ENCODE peak calls at places on chromosome 18, in seven cellular contexts. One of them, this sample, is unnamed.

GRCh38 chr18:66749030-66749429 is 145.1 kb upstream of the CDH19 start:
- ATAC-seq in activated naive CD8-positive, alpha-beta T cell treated with anti-CD3 and anti-CD28 coated beads, Interleukin-2, amount 50 U/mL, for 24 hours: no peak
- ATAC-seq in left ventricle myocardium superior: peak; percentile 56
- ATAC-seq in activated T-helper 17 cell treated with anti-CD3 and anti-CD28 coated beads, Interleukin-2, amount 50 U/mL, for 72 hours: no peak
- ATAC-seq in left lung: peak; percentile 68
- ATAC-seq in activated CD4-positive, alpha-beta T cell treated with anti-CD3 and anti-CD28 coated beads for 36 hours: no peak
- ATAC-seq in activated CD8-positive, alpha-beta T cell treated with anti-CD3 and anti-CD28 coated beads, Interleukin-2, amount 10 ng/mL, durations not matched to agents 7 days and 5 days: no peak
- ATAC-seq in this sample: no peak

GRCh38 chr18:48942554-48943261 is 8.1 kb downstream of the SMAD7 start:
- ATAC-seq in activated naive CD8-positive, alpha-beta T cell treated with anti-CD3 and anti-CD28 coated beads, Interleukin-2, amount 50 U/mL, for 24 hours: no peak
- ATAC-seq in left ventricle myocardium superior: no peak
- ATAC-seq in activated T-helper 17 cell treated with anti-CD3 and anti-CD28 coated beads, Interleukin-2, amount 50 U/mL, for 72 hours: no peak
- ATAC-seq in left lung: peak; percentile 29
- ATAC-seq in activated CD4-positive, alpha-beta T cell treated with anti-CD3 and anti-CD28 coated beads for 36 hours: no peak
- ATAC-seq in activated CD8-positive, alpha-beta T cell treated with anti-CD3 and anti-CD28 coated beads, Interleukin-2, amount 10 ng/mL, durations not matched to agents 7 days and 5 days: no peak
- ATAC-seq in this sample: no peak

GRCh38 chr18:47560693-47561092 is 309.2 kb upstream of the SKOR2 start:
- ATAC-seq in activated naive CD8-positive, alpha-beta T cell treated with anti-CD3 and anti-CD28 coated beads, Interleukin-2, amount 50 U/mL, for 24 hours: no peak
- ATAC-seq in left ventricle myocardium superior: no peak
- ATAC-seq in activated T-helper 17 cell treated with anti-CD3 and anti-CD28 coated beads, Interleukin-2, amount 50 U/mL, for 72 hours: no peak
- ATAC-seq in left lung: no peak
- ATAC-seq in activated CD4-positive, alpha-beta T cell treated with anti-CD3 and anti-CD28 coated beads for 36 hours: no peak
- ATAC-seq in activated CD8-positive, alpha-beta T cell treated with anti-CD3 and anti-CD28 coated beads, Interleukin-2, amount 10 ng/mL, durations not matched to agents 7 days and 5 days: no peak
- ATAC-seq in this sample: no peak

GRCh38 chr18:11532758-11533512 is 76.5 kb upstream of the SLC35G4 start:
- ATAC-seq in activated naive CD8-positive, alpha-beta T cell treated with anti-CD3 and anti-CD28 coated beads, Interleukin-2, amount 50 U/mL, for 24 hours: no peak
- ATAC-seq in left ventricle myocardium superior: no peak
- ATAC-seq in activated T-helper 17 cell treated with anti-CD3 and anti-CD28 coated beads, Interleukin-2, amount 50 U/mL, for 72 hours: no peak
- ATAC-seq in left lung: no peak
- ATAC-seq in activated CD4-positive, alpha-beta T cell treated with anti-CD3 and anti-CD28 coated beads for 36 hours: no peak
- ATAC-seq in activated CD8-positive, alpha-beta T cell treated with anti-CD3 and anti-CD28 coated beads, Interleukin-2, amount 10 ng/mL, durations not matched to agents 7 days and 5 days: no peak
- ATAC-seq in this sample: no peak

GRCh38 chr18:457120-457519 is 43.4 kb downstream of the COLEC12 start:
- ATAC-seq in activated naive CD8-positive, alpha-beta T cell treated with anti-CD3 and anti-CD28 coated beads, Interleukin-2, amount 50 U/mL, for 24 hours: no peak
- ATAC-seq in left ventricle myocardium superior: peak; percentile 90
- ATAC-seq in activated T-helper 17 cell treated with anti-CD3 and anti-CD28 coated beads, Interleukin-2, amount 50 U/mL, for 72 hours: no peak
- ATAC-seq in left lung: peak; percentile 74
- ATAC-seq in activated CD4-positive, alpha-beta T cell treated with anti-CD3 and anti-CD28 coated beads for 36 hours: no peak
- ATAC-seq in activated CD8-positive, alpha-beta T cell treated with anti-CD3 and anti-CD28 coated beads, Interleukin-2, amount 10 ng/mL, durations not matched to agents 7 days and 5 days: no peak
- ATAC-seq in this sample: no peak

GRCh38 chr18:63073481-63073880 is 246.1 kb downstream of the BCL2 start:
- ATAC-seq in activated naive CD8-positive, alpha-beta T cell treated with anti-CD3 and anti-CD28 coated beads, Interleukin-2, amount 50 U/mL, for 24 hours: no peak
- ATAC-seq in left ventricle myocardium superior: no peak
- ATAC-seq in activated T-helper 17 cell treated with anti-CD3 and anti-CD28 coated beads, Interleukin-2, amount 50 U/mL, for 72 hours: no peak
- ATAC-seq in left lung: no peak
- ATAC-seq in activated CD4-positive, alpha-beta T cell treated with anti-CD3 and anti-CD28 coated beads for 36 hours: peak; percentile 54
- ATAC-seq in activated CD8-positive, alpha-beta T cell treated with anti-CD3 and anti-CD28 coated beads, Interleukin-2, amount 10 ng/mL, durations not matched to agents 7 days and 5 days: no peak
- ATAC-seq in this sample: no peak

GRCh38 chr18:58146099-58146498 is 102.1 kb downstream of the NEDD4L start:
- ATAC-seq in activated naive CD8-positive, alpha-beta T cell treated with anti-CD3 and anti-CD28 coated beads, Interleukin-2, amount 50 U/mL, for 24 hours: no peak
- ATAC-seq in left ventricle myocardium superior: no peak
- ATAC-seq in activated T-helper 17 cell treated with anti-CD3 and anti-CD28 coated beads, Interleukin-2, amount 50 U/mL, for 72 hours: no peak
- ATAC-seq in left lung: no peak
- ATAC-seq in activated CD4-positive, alpha-beta T cell treated with anti-CD3 and anti-CD28 coated beads for 36 hours: no peak
- ATAC-seq in activated CD8-positive, alpha-beta T cell treated with anti-CD3 and anti-CD28 coated beads, Interleukin-2, amount 10 ng/mL, durations not matched to agents 7 days and 5 days: no peak
- ATAC-seq in this sample: no peak

GRCh38 chr18:22752014-22752413 is 181.1 kb upstream of the RBBP8 start:
- ATAC-seq in activated naive CD8-positive, alpha-beta T cell treated with anti-CD3 and anti-CD28 coated beads, Interleukin-2, amount 50 U/mL, for 24 hours: no peak
- ATAC-seq in left ventricle myocardium superior: no peak
- ATAC-seq in activated T-helper 17 cell treated with anti-CD3 and anti-CD28 coated beads, Interleukin-2, amount 50 U/mL, for 72 hours: no peak
- ATAC-seq in left lung: no peak
- ATAC-seq in activated CD4-positive, alpha-beta T cell treated with anti-CD3 and anti-CD28 coated beads for 36 hours: no peak
- ATAC-seq in activated CD8-positive, alpha-beta T cell treated with anti-CD3 and anti-CD28 coated beads, Interleukin-2, amount 10 ng/mL, durations not matched to agents 7 days and 5 days: no peak
- ATAC-seq in this sample: no peak

GRCh38 chr18:52002600-52002999 is 337.4 kb upstream of the DCC start:
- ATAC-seq in activated naive CD8-positive, alpha-beta T cell treated with anti-CD3 and anti-CD28 coated beads, Interleukin-2, amount 50 U/mL, for 24 hours: no peak
- ATAC-seq in left ventricle myocardium superior: no peak
- ATAC-seq in activated T-helper 17 cell treated with anti-CD3 and anti-CD28 coated beads, Interleukin-2, amount 50 U/mL, for 72 hours: no peak
- ATAC-seq in left lung: no peak
- ATAC-seq in activated CD4-positive, alpha-beta T cell treated with anti-CD3 and anti-CD28 coated beads for 36 hours: no peak
- ATAC-seq in activated CD8-positive, alpha-beta T cell treated with anti-CD3 and anti-CD28 coated beads, Interleukin-2, amount 10 ng/mL, durations not matched to agents 7 days and 5 days: no peak
- ATAC-seq in this sample: no peak

This sample was measured in activated CD4-positive, CD25-positive, alpha-beta regulatory T cell treated with anti-CD3 and anti-CD28 coated beads, Interleukin-2, amount 50 U/mL, for 24 hours.